ENCODE peak calls at places on chromosomes 7 and 10, in four cellular contexts. W is T-cell; K is activated CD8-positive, alpha-beta memory T cell treated with anti-CD3 and anti-CD28 coated beads, Interleukin-2, amount 50 U/mL, for 48 hours; N is ELF-1. T is an unnamed sample.
A peak's percentile ranks its signal among the peaks of the same experiment; 100 is the strongest.

GRCh38 chr10:101974091-101974799 is 81.7 kb downstream of the ARMH3 start:
- DNase-seq in W (no peak), K (no peak), N (peak; percentile 80), T (no peak)

GRCh38 chr7:114922151-114922651 is 307 bp downstream of the MDFIC start:
- DNase-seq in W (peak; percentile 10), K (peak; percentile 84), N (no peak), T (peak; percentile 79)

GRCh38 chr10:73806176-73806950 is 5.0 kb downstream of the NDST2 start:
- DNase-seq in W (no peak), K (no peak), N (no peak), T (no peak)

GRCh38 chr7:369476-369980 is 79.6 kb downstream of the FOXL3 start:
- DNase-seq in W (no peak), K (no peak), N (no peak), T (no peak)

GRCh38 chr7:102404005-102404861 is 8.1 kb downstream of the PRKRIP1 start:
- DNase-seq in W (peak; percentile 13), K (no peak), N (peak; percentile 77), T (no peak)

GRCh38 chr7:23293500-23294073 is 5.6 kb upstream of the MALSU1 start:
- DNase-seq in W (no peak), K (no peak), N (no peak), T (no peak)

GRCh38 chr7:127350586-127350985 is 41.9 kb downstream of the ZNF800 start:
- DNase-seq in W (no peak), K (no peak), N (no peak), T (no peak)

GRCh38 chr10:33143160-33143728 is 185.2 kb upstream of the ITGB1 start:
- DNase-seq in W (no peak), K (peak; percentile 69), N (no peak), T (no peak)

GRCh38 chr10:3040069-3040468 is 27.3 kb upstream of the PFKP start:
- DNase-seq in W (no peak), K (no peak), N (no peak), T (no peak)

GRCh38 chr7:114784177-114784576 is 137.7 kb upstream of the MDFIC start:
- DNase-seq in W (no peak), K (no peak), N (no peak), T (no peak)

GRCh38 chr10:120183546-120183945 is 273.5 kb upstream of the PLPP4 start:
- DNase-seq in W (no peak), K (no peak), N (no peak), T (no peak)

GRCh38 chr10:132690821-132691610 is 94.9 kb downstream of the NKX6-2 start:
- DNase-seq in W (no peak), K (no peak), N (peak; percentile 17), T (no peak)

GRCh38 chr7:135993950-135994349 is 16.8 kb upstream of the MTPN start:
- DNase-seq in W (no peak), K (no peak), N (no peak), T (no peak)

GRCh38 chr7:105934577-105935185 is 28.4 kb upstream of the CDHR3 start:
- DNase-seq in W (no peak), K (no peak), N (peak; percentile 58), T (no peak)

GRCh38 chr10:851891-852290 is 79.6 kb downstream of the LARP4B start:
- DNase-seq in W (no peak), K (no peak), N (no peak), T (no peak)

GRCh38 chr7:17988858-17989257 is 38.8 kb downstream of the PRPS1L1 start:
- DNase-seq in W (no peak), K (no peak), N (no peak), T (no peak)

GRCh38 chr10:88271736-88272135 is 311.4 kb downstream of the RNLS start:
- DNase-seq in W (no peak), K (peak; percentile 53), N (no peak), T (no peak)